ENCODE peak calls at places on chromosome 2, in four cellular contexts. One of them, this sample, is unnamed.

GRCh38 chr2:17644997-17645715 is 104.7 kb downstream of the VSNL1 start:
- DNase-seq in activated CD4-positive, alpha-beta T cell treated with anti-CD3 and anti-CD28 coated beads for 48 hours: no peak
- DNase-seq in heart right ventricle: no peak
- DNase-seq in ACHN: no peak
- DNase-seq in this sample: no peak

GRCh38 chr2:175437167-175437566 is 255.7 kb upstream of the ATP5MC3 start:
- DNase-seq in activated CD4-positive, alpha-beta T cell treated with anti-CD3 and anti-CD28 coated beads for 48 hours: no peak
- DNase-seq in heart right ventricle: no peak
- DNase-seq in ACHN: no peak
- DNase-seq in this sample: no peak

GRCh38 chr2:224586127-224586702 is 1.1 kb upstream of the CUL3 start:
- DNase-seq in activated CD4-positive, alpha-beta T cell treated with anti-CD3 and anti-CD28 coated beads for 48 hours: no peak
- DNase-seq in heart right ventricle: no peak
- DNase-seq in ACHN: peak
- DNase-seq in this sample: no peak

GRCh38 chr2:158144914-158145625 is 43.4 kb downstream of the UPP2 start:
- DNase-seq in activated CD4-positive, alpha-beta T cell treated with anti-CD3 and anti-CD28 coated beads for 48 hours: no peak
- DNase-seq in heart right ventricle: no peak
- DNase-seq in ACHN: no peak
- DNase-seq in this sample: no peak

GRCh38 chr2:3661149-3661660 is 3.2 kb downstream of the ALLC start:
- DNase-seq in activated CD4-positive, alpha-beta T cell treated with anti-CD3 and anti-CD28 coated beads for 48 hours: no peak
- DNase-seq in heart right ventricle: no peak
- DNase-seq in ACHN: no peak
- DNase-seq in this sample: no peak

GRCh38 chr2:96917008-96917575 is 47.2 kb upstream of the SEMA4C start:
- DNase-seq in activated CD4-positive, alpha-beta T cell treated with anti-CD3 and anti-CD28 coated beads for 48 hours: no peak
- DNase-seq in heart right ventricle: no peak
- DNase-seq in ACHN: no peak
- DNase-seq in this sample: no peak

GRCh38 chr2:186699742-186700141 is 5.9 kb downstream of the FAM171B start:
- DNase-seq in activated CD4-positive, alpha-beta T cell treated with anti-CD3 and anti-CD28 coated beads for 48 hours: no peak
- DNase-seq in heart right ventricle: no peak
- DNase-seq in ACHN: no peak
- DNase-seq in this sample: no peak

GRCh38 chr2:48699377-48699951 is 56.1 kb downstream of the LHCGR start:
- DNase-seq in activated CD4-positive, alpha-beta T cell treated with anti-CD3 and anti-CD28 coated beads for 48 hours: no peak
- DNase-seq in heart right ventricle: no peak
- DNase-seq in ACHN: no peak
- DNase-seq in this sample: no peak

GRCh38 chr2:209334188-209335017 is 89.4 kb upstream of the MAP2 start:
- DNase-seq in activated CD4-positive, alpha-beta T cell treated with anti-CD3 and anti-CD28 coated beads for 48 hours: peak
- DNase-seq in heart right ventricle: peak
- DNase-seq in ACHN: peak
- DNase-seq in this sample: peak

GRCh38 chr2:233798335-233799086 is 20.4 kb downstream of the MROH2A start:
- DNase-seq in activated CD4-positive, alpha-beta T cell treated with anti-CD3 and anti-CD28 coated beads for 48 hours: no peak
- DNase-seq in heart right ventricle: no peak
- DNase-seq in ACHN: no peak
- DNase-seq in this sample: no peak